ENCODE peak calls at places on chromosomes 11 and 22, in six cellular contexts. One of them, this sample, is unnamed.

GRCh38 chr11:118924591-118925585 is 838 bp downstream of the BCL9L start:
- DNase-seq in tibial nerve: no peak
- DNase-seq in IMR-90: peak
- DNase-seq in adrenal gland: peak
- DNase-seq in prostate gland: no peak
- DNase-seq in ovary: peak
- DNase-seq in this sample: peak

GRCh38 chr11:64661146-64661545 is 61.9 kb downstream of the NRXN2 start:
- DNase-seq in tibial nerve: no peak
- DNase-seq in IMR-90: peak
- DNase-seq in adrenal gland: no peak
- DNase-seq in prostate gland: no peak
- DNase-seq in ovary: no peak
- DNase-seq in this sample: no peak

GRCh38 chr11:91730071-91730470 is 494.5 kb upstream of the FAT3 start:
- DNase-seq in tibial nerve: no peak
- DNase-seq in IMR-90: no peak
- DNase-seq in adrenal gland: no peak
- DNase-seq in prostate gland: no peak
- DNase-seq in ovary: no peak
- DNase-seq in this sample: no peak

GRCh38 chr22:28822930-28823481 is 22.6 kb upstream of the XBP1 start:
- DNase-seq in tibial nerve: no peak
- DNase-seq in IMR-90: no peak
- DNase-seq in adrenal gland: no peak
- DNase-seq in prostate gland: peak
- DNase-seq in ovary: no peak
- DNase-seq in this sample: peak

GRCh38 chr22:19714320-19715252 is at the start of gene SEPTIN5:
- DNase-seq in tibial nerve: no peak
- DNase-seq in IMR-90: no peak
- DNase-seq in adrenal gland: peak
- DNase-seq in prostate gland: no peak
- DNase-seq in ovary: no peak
- DNase-seq in this sample: no peak

GRCh38 chr22:42484506-42484905 is 35.1 kb downstream of the RRP7A start:
- DNase-seq in tibial nerve: no peak
- DNase-seq in IMR-90: no peak
- DNase-seq in adrenal gland: no peak
- DNase-seq in prostate gland: no peak
- DNase-seq in ovary: no peak
- DNase-seq in this sample: no peak

GRCh38 chr22:29481265-29482000 is 1.4 kb downstream of the NEFH start:
- DNase-seq in tibial nerve: no peak
- DNase-seq in IMR-90: no peak
- DNase-seq in adrenal gland: peak
- DNase-seq in prostate gland: no peak
- DNase-seq in ovary: peak
- DNase-seq in this sample: no peak

GRCh38 chr11:104891135-104891534 is 7.1 kb downstream of the CASP12 start:
- DNase-seq in tibial nerve: no peak
- DNase-seq in IMR-90: peak
- DNase-seq in adrenal gland: no peak
- DNase-seq in prostate gland: no peak
- DNase-seq in ovary: no peak
- DNase-seq in this sample: no peak

GRCh38 chr11:6315811-6316425 is 4.4 kb downstream of the CAVIN3 start:
- DNase-seq in tibial nerve: peak
- DNase-seq in IMR-90: peak
- DNase-seq in adrenal gland: peak
- DNase-seq in prostate gland: peak
- DNase-seq in ovary: peak
- DNase-seq in this sample: peak

GRCh38 chr22:45754822-45755221 is 83.2 kb downstream of the ATXN10 start:
- DNase-seq in tibial nerve: no peak
- DNase-seq in IMR-90: no peak
- DNase-seq in adrenal gland: no peak
- DNase-seq in prostate gland: no peak
- DNase-seq in ovary: no peak
- DNase-seq in this sample: no peak

GRCh38 chr11:86874314-86875056 is 74.1 kb downstream of the PRSS23 start:
- DNase-seq in tibial nerve: no peak
- DNase-seq in IMR-90: peak
- DNase-seq in adrenal gland: no peak
- DNase-seq in prostate gland: no peak
- DNase-seq in ovary: no peak
- DNase-seq in this sample: no peak

GRCh38 chr11:134332189-134332631 is 422 bp downstream of the GLB1L2 start:
- DNase-seq in tibial nerve: no peak
- DNase-seq in IMR-90: no peak
- DNase-seq in adrenal gland: no peak
- DNase-seq in prostate gland: peak
- DNase-seq in ovary: peak
- DNase-seq in this sample: peak

GRCh38 chr11:88367310-88367709 is 29.8 kb upstream of the CTSC start:
- DNase-seq in tibial nerve: no peak
- DNase-seq in IMR-90: no peak
- DNase-seq in adrenal gland: no peak
- DNase-seq in prostate gland: no peak
- DNase-seq in ovary: no peak
- DNase-seq in this sample: no peak

GRCh38 chr11:117851091-117851490 is 25.4 kb downstream of the FXYD6 start:
- DNase-seq in tibial nerve: no peak
- DNase-seq in IMR-90: peak
- DNase-seq in adrenal gland: no peak
- DNase-seq in prostate gland: no peak
- DNase-seq in ovary: no peak
- DNase-seq in this sample: no peak

GRCh38 chr22:43652845-43653244 is 159.3 kb downstream of the EFCAB6 start:
- DNase-seq in tibial nerve: no peak
- DNase-seq in IMR-90: no peak
- DNase-seq in adrenal gland: no peak
- DNase-seq in prostate gland: no peak
- DNase-seq in ovary: no peak
- DNase-seq in this sample: no peak

GRCh38 chr22:49628351-49629023 is 199.2 kb downstream of the BRD1 start:
- DNase-seq in tibial nerve: no peak
- DNase-seq in IMR-90: no peak
- DNase-seq in adrenal gland: no peak
- DNase-seq in prostate gland: no peak
- DNase-seq in ovary: no peak
- DNase-seq in this sample: no peak
- TF ChIP-seq POLR2A in tibial nerve: no peak
- TF ChIP-seq POLR2A in IMR-90: no peak
- TF ChIP-seq POLR2A in adrenal gland: no peak
- TF ChIP-seq POLR2A in prostate gland: no peak
- TF ChIP-seq POLR2A in ovary: no peak
- TF ChIP-seq POLR2A in this sample: no peak

GRCh38 chr11:16800382-16800781 is 61.9 kb downstream of the C11orf58 start:
- DNase-seq in tibial nerve: no peak
- DNase-seq in IMR-90: no peak
- DNase-seq in adrenal gland: no peak
- DNase-seq in prostate gland: no peak
- DNase-seq in ovary: no peak
- DNase-seq in this sample: no peak

GRCh38 chr11:16795146-16795545 is 56.7 kb downstream of the C11orf58 start:
- DNase-seq in tibial nerve: no peak
- DNase-seq in IMR-90: no peak
- DNase-seq in adrenal gland: no peak
- DNase-seq in prostate gland: no peak
- DNase-seq in ovary: no peak
- DNase-seq in this sample: no peak

GRCh38 chr11:16804104-16804947 is 65.9 kb downstream of the C11orf58 start:
- DNase-seq in tibial nerve: no peak
- DNase-seq in IMR-90: no peak
- DNase-seq in adrenal gland: no peak
- DNase-seq in prostate gland: no peak
- DNase-seq in ovary: no peak
- DNase-seq in this sample: peak

GRCh38 chr11:16801288-16801980 is 63.0 kb downstream of the C11orf58 start:
- DNase-seq in tibial nerve: no peak
- DNase-seq in IMR-90: no peak
- DNase-seq in adrenal gland: no peak
- DNase-seq in prostate gland: no peak
- DNase-seq in ovary: no peak
- DNase-seq in this sample: no peak

DNA sequence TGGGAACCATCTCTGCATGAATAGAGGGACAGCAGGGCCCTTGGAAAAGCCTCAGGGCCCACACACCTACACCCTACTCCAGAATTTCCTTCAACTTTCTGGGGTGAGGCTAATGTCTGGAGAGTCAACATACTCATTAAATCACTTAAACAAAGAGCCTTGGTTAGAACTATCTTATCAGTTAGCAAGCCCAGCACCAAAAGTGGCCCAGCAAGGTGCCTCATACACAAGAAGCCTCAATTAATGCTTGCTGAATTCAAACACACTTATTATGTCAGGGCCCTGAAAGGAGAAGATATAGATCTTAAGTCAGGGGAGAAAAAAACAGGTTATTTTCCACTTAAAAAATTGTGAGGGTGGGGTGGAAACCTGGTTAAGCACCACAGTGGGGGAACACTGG is 61.4 kb downstream of the C11orf58 start:
- DNase-seq in tibial nerve: no peak
- DNase-seq in IMR-90: no peak
- DNase-seq in adrenal gland: no peak
- DNase-seq in prostate gland: no peak
- DNase-seq in ovary: no peak
- DNase-seq in this sample: no peak
- H3K4me3 ChIP-seq in tibial nerve: no peak
- H3K4me3 ChIP-seq in IMR-90: no peak
- H3K4me3 ChIP-seq in adrenal gland: no peak
- H3K4me3 ChIP-seq in prostate gland: no peak
- H3K4me3 ChIP-seq in ovary: no peak
- H3K4me3 ChIP-seq in this sample: no peak

DNA sequence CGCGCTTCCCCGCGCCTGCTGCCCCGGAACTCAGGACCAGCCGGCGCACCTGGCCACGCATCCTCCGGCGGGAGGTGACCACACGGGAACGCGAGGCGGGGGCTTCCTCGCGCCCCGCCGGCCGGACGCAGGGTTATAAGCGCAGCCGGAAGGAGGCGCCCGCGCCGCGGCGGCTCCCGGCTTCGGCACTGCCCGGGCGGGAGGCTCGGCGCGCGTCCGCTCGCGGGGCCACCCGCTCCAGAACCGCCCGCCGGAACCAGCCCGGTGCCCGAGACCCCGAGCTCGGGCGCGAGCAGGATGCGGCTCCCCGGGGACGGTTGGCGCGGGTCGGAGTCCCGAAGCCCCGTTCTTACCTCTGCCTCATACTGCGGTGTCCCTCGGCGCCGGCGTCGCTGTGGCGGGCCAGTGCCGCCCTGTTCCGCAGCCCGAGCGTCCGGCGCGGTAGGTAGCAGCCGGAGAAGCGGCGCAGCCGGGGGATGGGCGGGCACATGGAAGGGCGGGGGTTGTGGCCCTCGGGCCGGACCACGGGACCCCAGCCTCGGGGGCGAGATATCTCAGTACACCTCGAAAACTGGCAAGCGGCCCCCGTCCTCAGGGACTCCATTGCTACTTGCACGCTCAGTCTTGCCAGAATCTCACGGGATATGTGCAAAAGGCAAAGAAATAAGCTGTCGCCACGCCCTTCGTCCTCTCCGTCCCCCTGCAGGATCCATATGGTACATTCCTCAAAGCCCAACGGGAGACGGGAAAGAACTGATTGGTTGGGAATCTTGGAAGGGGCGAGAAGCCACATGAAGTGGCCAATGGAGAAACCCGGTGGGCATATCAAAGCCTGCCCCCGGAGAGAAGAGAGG is 23.1 kb downstream of the MICAL3 start:
- DNase-seq in tibial nerve: peak
- DNase-seq in IMR-90: peak
- DNase-seq in adrenal gland: peak
- DNase-seq in prostate gland: peak
- DNase-seq in ovary: peak
- DNase-seq in this sample: peak
- TF ChIP-seq POLR2A in tibial nerve: peak
- TF ChIP-seq POLR2A in IMR-90: peak
- TF ChIP-seq POLR2A in adrenal gland: peak
- TF ChIP-seq POLR2A in prostate gland: peak
- TF ChIP-seq POLR2A in ovary: peak
- TF ChIP-seq POLR2A in this sample: peak

GRCh38 chr11:128584253-128584652 is 3.1 kb downstream of the ETS1 start:
- DNase-seq in tibial nerve: no peak
- DNase-seq in IMR-90: no peak
- DNase-seq in adrenal gland: no peak
- DNase-seq in prostate gland: no peak
- DNase-seq in ovary: no peak
- DNase-seq in this sample: no peak
- H3K4me3 ChIP-seq in tibial nerve: no peak
- H3K4me3 ChIP-seq in IMR-90: no peak
- H3K4me3 ChIP-seq in adrenal gland: no peak
- H3K4me3 ChIP-seq in prostate gland: no peak
- H3K4me3 ChIP-seq in ovary: no peak
- H3K4me3 ChIP-seq in this sample: no peak

GRCh38 chr11:131658414-131658813 is 288.0 kb downstream of the NTM start:
- DNase-seq in tibial nerve: no peak
- DNase-seq in IMR-90: no peak
- DNase-seq in adrenal gland: no peak
- DNase-seq in prostate gland: no peak
- DNase-seq in ovary: no peak
- DNase-seq in this sample: no peak
- TF ChIP-seq POLR2A in tibial nerve: no peak
- TF ChIP-seq POLR2A in IMR-90: no peak
- TF ChIP-seq POLR2A in adrenal gland: no peak
- TF ChIP-seq POLR2A in prostate gland: no peak
- TF ChIP-seq POLR2A in ovary: no peak
- TF ChIP-seq POLR2A in this sample: no peak

GRCh38 chr11:18590573-18590972 is 2.0 kb upstream of the UEVLD start:
- DNase-seq in tibial nerve: no peak
- DNase-seq in IMR-90: no peak
- DNase-seq in adrenal gland: no peak
- DNase-seq in prostate gland: no peak
- DNase-seq in ovary: no peak
- DNase-seq in this sample: no peak
- H3K4me3 ChIP-seq in tibial nerve: no peak
- H3K4me3 ChIP-seq in IMR-90: no peak
- H3K4me3 ChIP-seq in adrenal gland: no peak
- H3K4me3 ChIP-seq in prostate gland: no peak
- H3K4me3 ChIP-seq in ovary: no peak
- H3K4me3 ChIP-seq in this sample: no peak